ENCODE peak calls at places on chromosomes 7 and 10, in seven cellular contexts. One of them, this sample, is unnamed.

GRCh38 chr10:131109746-131110145 is 201.8 kb downstream of the TCERG1L start:
- DNase-seq in neuronal stem cell: no peak
- DNase-seq in esophagus squamous epithelium: no peak
- DNase-seq in iPS DF 19.7: no peak
- DNase-seq in epithelial cell of esophagus: no peak
- DNase-seq in choroid plexus epithelial cell: no peak
- DNase-seq in fibroblast of pulmonary artery: no peak
- DNase-seq in this sample: no peak

GRCh38 chr7:77887567-77887966 is 89.0 kb downstream of the PHTF2 start:
- DNase-seq in neuronal stem cell: no peak
- DNase-seq in esophagus squamous epithelium: no peak
- DNase-seq in iPS DF 19.7: no peak
- DNase-seq in epithelial cell of esophagus: peak
- DNase-seq in choroid plexus epithelial cell: peak
- DNase-seq in fibroblast of pulmonary artery: peak
- DNase-seq in this sample: no peak

GRCh38 chr7:151954866-151955820 is 1.1 kb upstream of the GALNTL5 start:
- DNase-seq in neuronal stem cell: peak
- DNase-seq in esophagus squamous epithelium: no peak
- DNase-seq in iPS DF 19.7: no peak
- DNase-seq in epithelial cell of esophagus: no peak
- DNase-seq in choroid plexus epithelial cell: peak
- DNase-seq in fibroblast of pulmonary artery: peak
- DNase-seq in this sample: peak

GRCh38 chr7:39609462-39610149 is 13.8 kb upstream of the RALA start:
- DNase-seq in neuronal stem cell: peak
- DNase-seq in esophagus squamous epithelium: no peak
- DNase-seq in iPS DF 19.7: no peak
- DNase-seq in epithelial cell of esophagus: no peak
- DNase-seq in choroid plexus epithelial cell: no peak
- DNase-seq in fibroblast of pulmonary artery: no peak
- DNase-seq in this sample: peak

GRCh38 chr7:25124485-25125136 is 449 bp downstream of the CYCS start:
- DNase-seq in neuronal stem cell: peak
- DNase-seq in esophagus squamous epithelium: no peak
- DNase-seq in iPS DF 19.7: no peak
- DNase-seq in epithelial cell of esophagus: peak
- DNase-seq in choroid plexus epithelial cell: peak
- DNase-seq in fibroblast of pulmonary artery: peak
- DNase-seq in this sample: no peak

GRCh38 chr7:516606-517456 is 2.8 kb downstream of the PDGFA start:
- DNase-seq in neuronal stem cell: peak
- DNase-seq in esophagus squamous epithelium: no peak
- DNase-seq in iPS DF 19.7: no peak
- DNase-seq in epithelial cell of esophagus: peak
- DNase-seq in choroid plexus epithelial cell: peak
- DNase-seq in fibroblast of pulmonary artery: peak
- DNase-seq in this sample: no peak

GRCh38 chr7:128941323-128941890 is 3.7 kb downstream of the IRF5 start:
- DNase-seq in neuronal stem cell: no peak
- DNase-seq in esophagus squamous epithelium: no peak
- DNase-seq in iPS DF 19.7: no peak
- DNase-seq in epithelial cell of esophagus: no peak
- DNase-seq in choroid plexus epithelial cell: no peak
- DNase-seq in fibroblast of pulmonary artery: no peak
- DNase-seq in this sample: no peak

GRCh38 chr10:104327745-104328635 is 10.3 kb downstream of the ITPRIP start:
- DNase-seq in neuronal stem cell: no peak
- DNase-seq in esophagus squamous epithelium: no peak
- DNase-seq in iPS DF 19.7: no peak
- DNase-seq in epithelial cell of esophagus: peak
- DNase-seq in choroid plexus epithelial cell: peak
- DNase-seq in fibroblast of pulmonary artery: peak
- DNase-seq in this sample: no peak

GRCh38 chr7:124566576-124566975 is 199.0 kb downstream of the GPR37 start:
- DNase-seq in neuronal stem cell: peak
- DNase-seq in esophagus squamous epithelium: no peak
- DNase-seq in iPS DF 19.7: peak
- DNase-seq in epithelial cell of esophagus: peak
- DNase-seq in choroid plexus epithelial cell: peak
- DNase-seq in fibroblast of pulmonary artery: peak
- DNase-seq in this sample: no peak

GRCh38 chr7:20785211-20786048 is 1.3 kb downstream of the SP8 start:
- DNase-seq in neuronal stem cell: no peak
- DNase-seq in esophagus squamous epithelium: no peak
- DNase-seq in iPS DF 19.7: no peak
- DNase-seq in epithelial cell of esophagus: peak
- DNase-seq in choroid plexus epithelial cell: no peak
- DNase-seq in fibroblast of pulmonary artery: no peak
- DNase-seq in this sample: peak

GRCh38 chr7:36153571-36154097 is 580 bp downstream of the EEPD1 start:
- DNase-seq in neuronal stem cell: peak
- DNase-seq in esophagus squamous epithelium: no peak
- DNase-seq in iPS DF 19.7: no peak
- DNase-seq in epithelial cell of esophagus: no peak
- DNase-seq in choroid plexus epithelial cell: no peak
- DNase-seq in fibroblast of pulmonary artery: no peak
- DNase-seq in this sample: no peak

GRCh38 chr7:44979481-44980392 is 922 bp upstream of the MYO1G start:
- DNase-seq in neuronal stem cell: no peak
- DNase-seq in esophagus squamous epithelium: no peak
- DNase-seq in iPS DF 19.7: no peak
- DNase-seq in epithelial cell of esophagus: peak
- DNase-seq in choroid plexus epithelial cell: no peak
- DNase-seq in fibroblast of pulmonary artery: no peak
- DNase-seq in this sample: peak

GRCh38 chr7:37354661-37355131 is 94.0 kb downstream of the ELMO1 start:
- DNase-seq in neuronal stem cell: no peak
- DNase-seq in esophagus squamous epithelium: no peak
- DNase-seq in iPS DF 19.7: no peak
- DNase-seq in epithelial cell of esophagus: peak
- DNase-seq in choroid plexus epithelial cell: peak
- DNase-seq in fibroblast of pulmonary artery: peak
- DNase-seq in this sample: no peak

GRCh38 chr10:130805635-130806030 is 505.9 kb downstream of the TCERG1L start:
- DNase-seq in neuronal stem cell: no peak
- DNase-seq in esophagus squamous epithelium: no peak
- DNase-seq in iPS DF 19.7: no peak
- DNase-seq in epithelial cell of esophagus: no peak
- DNase-seq in choroid plexus epithelial cell: no peak
- DNase-seq in fibroblast of pulmonary artery: no peak
- DNase-seq in this sample: no peak

GRCh38 chr10:1454964-1455363 is 282.4 kb downstream of the ADARB2 start:
- DNase-seq in neuronal stem cell: no peak
- DNase-seq in esophagus squamous epithelium: no peak
- DNase-seq in iPS DF 19.7: no peak
- DNase-seq in epithelial cell of esophagus: no peak
- DNase-seq in choroid plexus epithelial cell: no peak
- DNase-seq in fibroblast of pulmonary artery: no peak
- DNase-seq in this sample: no peak

GRCh38 chr10:101136708-101137121 is 5.6 kb downstream of the TLX1 start:
- DNase-seq in neuronal stem cell: no peak
- DNase-seq in esophagus squamous epithelium: no peak
- DNase-seq in iPS DF 19.7: no peak
- DNase-seq in epithelial cell of esophagus: no peak
- DNase-seq in choroid plexus epithelial cell: no peak
- DNase-seq in fibroblast of pulmonary artery: no peak
- DNase-seq in this sample: no peak

GRCh38 chr7:82810558-82811259 is 352.0 kb downstream of the PCLO start:
- DNase-seq in neuronal stem cell: peak
- DNase-seq in esophagus squamous epithelium: no peak
- DNase-seq in iPS DF 19.7: no peak
- DNase-seq in epithelial cell of esophagus: peak
- DNase-seq in choroid plexus epithelial cell: peak
- DNase-seq in fibroblast of pulmonary artery: peak
- DNase-seq in this sample: no peak

GRCh38 chr7:132511387-132511786 is 64.9 kb downstream of the PLXNA4 start:
- DNase-seq in neuronal stem cell: no peak
- DNase-seq in esophagus squamous epithelium: no peak
- DNase-seq in iPS DF 19.7: no peak
- DNase-seq in epithelial cell of esophagus: no peak
- DNase-seq in choroid plexus epithelial cell: no peak
- DNase-seq in fibroblast of pulmonary artery: no peak
- DNase-seq in this sample: no peak

GRCh38 chr10:77163670-77164348 is 473.8 kb downstream of the KCNMA1 start:
- DNase-seq in neuronal stem cell: no peak
- DNase-seq in esophagus squamous epithelium: no peak
- DNase-seq in iPS DF 19.7: no peak
- DNase-seq in epithelial cell of esophagus: peak
- DNase-seq in choroid plexus epithelial cell: peak
- DNase-seq in fibroblast of pulmonary artery: peak
- DNase-seq in this sample: no peak

GRCh38 chr7:128145191-128145590 is 95.9 kb upstream of the LEP start:
- DNase-seq in neuronal stem cell: no peak
- DNase-seq in esophagus squamous epithelium: no peak
- DNase-seq in iPS DF 19.7: no peak
- DNase-seq in epithelial cell of esophagus: peak
- DNase-seq in choroid plexus epithelial cell: no peak
- DNase-seq in fibroblast of pulmonary artery: no peak
- DNase-seq in this sample: no peak

GRCh38 chr7:155739538-155740140 is 72.6 kb downstream of the SHH start:
- DNase-seq in neuronal stem cell: no peak
- DNase-seq in esophagus squamous epithelium: no peak
- DNase-seq in iPS DF 19.7: no peak
- DNase-seq in epithelial cell of esophagus: no peak
- DNase-seq in choroid plexus epithelial cell: no peak
- DNase-seq in fibroblast of pulmonary artery: no peak
- DNase-seq in this sample: no peak

GRCh38 chr7:157432541-157432956 is 95.7 kb downstream of the DNAJB6 start:
- DNase-seq in neuronal stem cell: peak
- DNase-seq in esophagus squamous epithelium: no peak
- DNase-seq in iPS DF 19.7: peak
- DNase-seq in epithelial cell of esophagus: peak
- DNase-seq in choroid plexus epithelial cell: peak
- DNase-seq in fibroblast of pulmonary artery: peak
- DNase-seq in this sample: peak

GRCh38 chr10:61475449-61475873 is 22.3 kb upstream of the TMEM26 start:
- DNase-seq in neuronal stem cell: no peak
- DNase-seq in esophagus squamous epithelium: no peak
- DNase-seq in iPS DF 19.7: no peak
- DNase-seq in epithelial cell of esophagus: peak
- DNase-seq in choroid plexus epithelial cell: peak
- DNase-seq in fibroblast of pulmonary artery: peak
- DNase-seq in this sample: no peak

GRCh38 chr10:100041620-100042019 is 31.9 kb upstream of the DNMBP start:
- DNase-seq in neuronal stem cell: no peak
- DNase-seq in esophagus squamous epithelium: no peak
- DNase-seq in iPS DF 19.7: no peak
- DNase-seq in epithelial cell of esophagus: no peak
- DNase-seq in choroid plexus epithelial cell: no peak
- DNase-seq in fibroblast of pulmonary artery: no peak
- DNase-seq in this sample: no peak